ENCODE peak calls at places on chromosomes 7 and 10, in nine cellular contexts. One of them, this sample, is unnamed.

GRCh38 chr10:4131407-4132215 is 346.6 kb upstream of the KLF6 start:
- DNase-seq in astrocyte of the cerebellum: peak
- DNase-seq in neural progenitor cell: no peak
- DNase-seq in lower lobe of right lung: no peak
- DNase-seq in transverse colon: no peak
- DNase-seq in kidney: no peak
- DNase-seq in fibroblast of mammary gland: peak
- DNase-seq in coronary artery: no peak
- DNase-seq in prostate gland: no peak
- DNase-seq in this sample: peak

GRCh38 chr10:117226813-117227451 is 14.0 kb upstream of the SLC18A2 start:
- DNase-seq in transverse colon: peak
- DNase-seq in lower lobe of right lung: peak
- DNase-seq in neural progenitor cell: peak
- DNase-seq in prostate gland: no peak
- DNase-seq in astrocyte of the cerebellum: no peak
- DNase-seq in coronary artery: no peak
- DNase-seq in kidney: no peak
- DNase-seq in fibroblast of mammary gland: peak
- DNase-seq in this sample: peak

GRCh38 chr10:63553473-63553872 is 32.3 kb downstream of the REEP3 start:
- DNase-seq in lower lobe of right lung: no peak
- DNase-seq in transverse colon: no peak
- DNase-seq in prostate gland: no peak
- DNase-seq in coronary artery: no peak
- DNase-seq in kidney: no peak
- DNase-seq in astrocyte of the cerebellum: no peak
- DNase-seq in neural progenitor cell: no peak
- DNase-seq in fibroblast of mammary gland: peak
- DNase-seq in this sample: no peak

GRCh38 chr7:101232141-101232821 is 5.3 kb downstream of the CLDN15 start:
- DNase-seq in kidney: peak
- DNase-seq in neural progenitor cell: peak
- DNase-seq in astrocyte of the cerebellum: no peak
- DNase-seq in coronary artery: no peak
- DNase-seq in prostate gland: peak
- DNase-seq in lower lobe of right lung: peak
- DNase-seq in fibroblast of mammary gland: no peak
- DNase-seq in transverse colon: peak
- DNase-seq in this sample: no peak

GRCh38 chr10:8069627-8070026 is 15.1 kb downstream of the GATA3 start:
- DNase-seq in astrocyte of the cerebellum: peak
- DNase-seq in coronary artery: no peak
- DNase-seq in kidney: no peak
- DNase-seq in prostate gland: no peak
- DNase-seq in neural progenitor cell: no peak
- DNase-seq in transverse colon: no peak
- DNase-seq in fibroblast of mammary gland: no peak
- DNase-seq in lower lobe of right lung: no peak
- DNase-seq in this sample: no peak

GRCh38 chr7:54349259-54349658 is 192.9 kb upstream of the VSTM2A start:
- DNase-seq in lower lobe of right lung: no peak
- DNase-seq in fibroblast of mammary gland: peak
- DNase-seq in prostate gland: no peak
- DNase-seq in kidney: no peak
- DNase-seq in transverse colon: no peak
- DNase-seq in coronary artery: no peak
- DNase-seq in neural progenitor cell: no peak
- DNase-seq in astrocyte of the cerebellum: peak
- DNase-seq in this sample: no peak

GRCh38 chr7:142956951-142957623 is 5.1 kb downstream of the KEL start:
- DNase-seq in transverse colon: no peak
- DNase-seq in coronary artery: no peak
- DNase-seq in astrocyte of the cerebellum: no peak
- DNase-seq in prostate gland: no peak
- DNase-seq in neural progenitor cell: no peak
- DNase-seq in fibroblast of mammary gland: no peak
- DNase-seq in lower lobe of right lung: no peak
- DNase-seq in kidney: no peak
- DNase-seq in this sample: no peak

GRCh38 chr10:14574291-14574690 is 200.4 kb downstream of the FAM107B start:
- DNase-seq in prostate gland: no peak
- DNase-seq in neural progenitor cell: no peak
- DNase-seq in transverse colon: no peak
- DNase-seq in fibroblast of mammary gland: no peak
- DNase-seq in lower lobe of right lung: no peak
- DNase-seq in coronary artery: no peak
- DNase-seq in astrocyte of the cerebellum: no peak
- DNase-seq in kidney: no peak
- DNase-seq in this sample: no peak

GRCh38 chr10:104650072-104650471 is 9.0 kb downstream of the SORCS3 start:
- DNase-seq in fibroblast of mammary gland: no peak
- DNase-seq in neural progenitor cell: peak
- DNase-seq in kidney: no peak
- DNase-seq in prostate gland: no peak
- DNase-seq in transverse colon: no peak
- DNase-seq in lower lobe of right lung: no peak
- DNase-seq in coronary artery: no peak
- DNase-seq in astrocyte of the cerebellum: no peak
- DNase-seq in this sample: no peak

GRCh38 chr7:99679400-99680191 is at the start of gene CYP3A5:
- DNase-seq in kidney: no peak
- DNase-seq in coronary artery: no peak
- DNase-seq in prostate gland: peak
- DNase-seq in fibroblast of mammary gland: peak
- DNase-seq in lower lobe of right lung: no peak
- DNase-seq in neural progenitor cell: no peak
- DNase-seq in astrocyte of the cerebellum: no peak
- DNase-seq in transverse colon: peak
- DNase-seq in this sample: no peak

GRCh38 chr10:52314822-52315552 is 906 bp downstream of the DKK1 start:
- DNase-seq in coronary artery: no peak
- DNase-seq in fibroblast of mammary gland: peak
- DNase-seq in prostate gland: no peak
- DNase-seq in astrocyte of the cerebellum: no peak
- DNase-seq in neural progenitor cell: peak
- DNase-seq in transverse colon: peak
- DNase-seq in lower lobe of right lung: no peak
- DNase-seq in kidney: no peak
- DNase-seq in this sample: no peak

GRCh38 chr7:6709808-6710207 is 3.1 kb upstream of the ZNF12 start:
- DNase-seq in lower lobe of right lung: no peak
- DNase-seq in transverse colon: no peak
- DNase-seq in coronary artery: no peak
- DNase-seq in kidney: no peak
- DNase-seq in fibroblast of mammary gland: no peak
- DNase-seq in astrocyte of the cerebellum: no peak
- DNase-seq in neural progenitor cell: no peak
- DNase-seq in prostate gland: no peak
- DNase-seq in this sample: no peak

GRCh38 chr7:2219136-2219535 is 13.6 kb downstream of the MAD1L1 start:
- DNase-seq in prostate gland: no peak
- DNase-seq in neural progenitor cell: no peak
- DNase-seq in fibroblast of mammary gland: no peak
- DNase-seq in coronary artery: no peak
- DNase-seq in transverse colon: no peak
- DNase-seq in kidney: no peak
- DNase-seq in astrocyte of the cerebellum: no peak
- DNase-seq in lower lobe of right lung: no peak
- DNase-seq in this sample: no peak

GRCh38 chr10:110002801-110003523 is 4.8 kb upstream of the ADD3 start:
- DNase-seq in transverse colon: peak
- DNase-seq in fibroblast of mammary gland: no peak
- DNase-seq in prostate gland: no peak
- DNase-seq in kidney: no peak
- DNase-seq in coronary artery: no peak
- DNase-seq in neural progenitor cell: no peak
- DNase-seq in lower lobe of right lung: no peak
- DNase-seq in astrocyte of the cerebellum: no peak
- DNase-seq in this sample: no peak
- H3K4me3 ChIP-seq in transverse colon: no peak
- H3K4me3 ChIP-seq in fibroblast of mammary gland: no peak
- H3K4me3 ChIP-seq in prostate gland: no peak
- H3K4me3 ChIP-seq in kidney: no peak
- H3K4me3 ChIP-seq in coronary artery: no peak
- H3K4me3 ChIP-seq in neural progenitor cell: no peak
- H3K4me3 ChIP-seq in lower lobe of right lung: no peak
- H3K4me3 ChIP-seq in astrocyte of the cerebellum: no peak
- H3K4me3 ChIP-seq in this sample: no peak

DNA sequence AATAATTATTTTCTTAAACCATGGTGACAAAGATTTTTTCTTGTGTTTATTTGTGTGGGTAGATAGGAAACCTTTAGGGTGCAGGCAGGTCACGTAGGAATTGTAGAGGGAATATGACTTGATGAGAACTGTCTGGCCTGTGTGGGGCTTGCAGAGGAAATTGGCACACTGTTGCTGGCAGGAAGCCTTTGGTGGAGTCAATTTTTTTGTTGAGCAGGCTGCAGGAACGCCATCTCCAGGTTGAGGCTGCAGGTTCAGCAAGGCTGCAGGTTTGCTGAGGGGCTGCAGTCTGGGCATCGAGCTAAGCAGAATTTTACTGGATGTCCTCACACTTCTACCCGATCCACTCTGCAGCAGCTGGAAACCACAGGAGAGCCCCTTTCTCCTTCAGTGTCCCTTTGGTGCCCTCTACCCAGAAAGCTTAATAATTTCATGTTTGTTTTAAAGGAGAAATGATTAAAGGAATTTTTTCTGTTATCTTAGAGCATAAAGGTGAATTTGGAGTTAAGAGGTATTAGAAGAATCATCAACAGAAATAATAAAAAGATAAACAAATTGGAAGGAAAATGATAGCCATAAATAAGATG is 37.0 kb downstream of the TBC1D12 start:
- DNase-seq in kidney: no peak
- DNase-seq in lower lobe of right lung: no peak
- DNase-seq in transverse colon: no peak
- DNase-seq in fibroblast of mammary gland: peak
- DNase-seq in astrocyte of the cerebellum: peak
- DNase-seq in neural progenitor cell: no peak
- DNase-seq in coronary artery: no peak
- DNase-seq in prostate gland: no peak
- DNase-seq in this sample: no peak
- TF ChIP-seq CTCF in kidney: no peak
- TF ChIP-seq CTCF in lower lobe of right lung: no peak
- TF ChIP-seq CTCF in transverse colon: no peak
- TF ChIP-seq CTCF in fibroblast of mammary gland: no peak
- TF ChIP-seq CTCF in astrocyte of the cerebellum: no peak
- TF ChIP-seq CTCF in neural progenitor cell: no peak
- TF ChIP-seq CTCF in coronary artery: no peak
- TF ChIP-seq CTCF in prostate gland: peak
- TF ChIP-seq CTCF in this sample: peak

DNA sequence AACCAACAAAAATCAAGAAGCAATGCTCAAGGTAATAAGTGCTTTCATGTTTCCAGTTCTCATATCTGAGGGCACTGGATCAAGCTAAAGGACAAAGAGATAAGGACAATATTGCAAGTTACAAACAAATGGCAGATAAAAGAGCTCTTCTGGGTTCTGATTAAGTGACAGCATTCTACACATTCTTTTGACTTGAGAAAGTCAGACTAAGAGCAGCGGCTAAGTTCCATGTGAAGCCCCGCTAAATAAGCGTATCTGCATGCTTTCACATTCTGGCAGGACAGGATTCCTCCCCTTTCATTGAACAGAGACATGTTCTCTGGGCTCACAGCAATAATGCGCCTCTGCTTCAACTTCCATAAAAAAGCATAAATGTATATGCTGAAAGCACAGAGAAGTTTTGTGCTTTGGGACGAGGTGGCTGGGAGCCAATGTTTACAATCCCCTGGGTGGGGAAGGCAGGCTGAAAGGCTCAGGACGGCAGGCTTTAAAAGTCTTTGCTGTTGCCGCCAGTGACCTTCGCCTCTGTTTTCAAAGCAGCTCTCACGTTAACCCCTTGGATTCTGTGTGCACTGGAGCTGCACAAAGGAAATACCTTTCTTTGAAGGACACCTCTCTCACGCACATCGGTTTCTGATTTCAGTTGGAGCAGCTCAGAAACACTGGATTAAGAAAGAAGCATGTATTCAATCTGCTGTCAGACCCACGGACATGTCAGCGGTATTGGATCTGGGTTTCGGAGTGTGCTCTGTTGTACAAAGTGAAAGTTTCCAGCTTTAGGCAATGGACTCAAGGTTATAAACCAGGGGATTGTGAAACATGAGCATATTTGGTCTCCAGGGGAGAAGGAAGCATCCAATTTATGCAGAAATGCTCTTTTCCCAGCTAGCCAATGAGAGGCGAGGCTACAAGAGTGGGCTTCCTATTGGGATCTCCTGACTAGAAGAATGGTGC is 105.4 kb upstream of the FAM133B start:
- DNase-seq in kidney: no peak
- DNase-seq in neural progenitor cell: peak
- DNase-seq in astrocyte of the cerebellum: peak
- DNase-seq in transverse colon: peak
- DNase-seq in prostate gland: peak
- DNase-seq in fibroblast of mammary gland: peak
- DNase-seq in coronary artery: no peak
- DNase-seq in lower lobe of right lung: peak
- DNase-seq in this sample: peak
- H3K4me3 ChIP-seq in kidney: peak
- H3K4me3 ChIP-seq in neural progenitor cell: peak
- H3K4me3 ChIP-seq in astrocyte of the cerebellum: peak
- H3K4me3 ChIP-seq in transverse colon: peak
- H3K4me3 ChIP-seq in prostate gland: peak
- H3K4me3 ChIP-seq in fibroblast of mammary gland: peak
- H3K4me3 ChIP-seq in coronary artery: peak
- H3K4me3 ChIP-seq in lower lobe of right lung: peak
- H3K4me3 ChIP-seq in this sample: peak

GRCh38 chr10:71727429-71728217 is 8.0 kb upstream of the C10orf105 start:
- DNase-seq in transverse colon: peak
- DNase-seq in kidney: peak
- DNase-seq in astrocyte of the cerebellum: no peak
- DNase-seq in neural progenitor cell: no peak
- DNase-seq in prostate gland: peak
- DNase-seq in lower lobe of right lung: peak
- DNase-seq in coronary artery: no peak
- DNase-seq in fibroblast of mammary gland: peak
- DNase-seq in this sample: no peak

GRCh38 chr10:71726673-71727428 is 7.3 kb upstream of the C10orf105 start:
- DNase-seq in transverse colon: peak
- DNase-seq in neural progenitor cell: no peak
- DNase-seq in lower lobe of right lung: no peak
- DNase-seq in coronary artery: no peak
- DNase-seq in astrocyte of the cerebellum: no peak
- DNase-seq in kidney: no peak
- DNase-seq in prostate gland: no peak
- DNase-seq in fibroblast of mammary gland: no peak
- DNase-seq in this sample: no peak

GRCh38 chr10:71729023-71729649 is 9.6 kb upstream of the C10orf105 start:
- DNase-seq in astrocyte of the cerebellum: no peak
- DNase-seq in prostate gland: peak
- DNase-seq in neural progenitor cell: no peak
- DNase-seq in fibroblast of mammary gland: no peak
- DNase-seq in kidney: peak
- DNase-seq in lower lobe of right lung: peak
- DNase-seq in coronary artery: no peak
- DNase-seq in transverse colon: peak
- DNase-seq in this sample: no peak

GRCh38 chr10:71725998-71726672 is 6.6 kb upstream of the C10orf105 start:
- DNase-seq in transverse colon: peak
- DNase-seq in astrocyte of the cerebellum: no peak
- DNase-seq in coronary artery: no peak
- DNase-seq in fibroblast of mammary gland: peak
- DNase-seq in kidney: no peak
- DNase-seq in neural progenitor cell: peak
- DNase-seq in lower lobe of right lung: no peak
- DNase-seq in prostate gland: no peak
- DNase-seq in this sample: no peak

GRCh38 chr10:71728218-71728737 is 8.7 kb upstream of the C10orf105 start:
- DNase-seq in lower lobe of right lung: no peak
- DNase-seq in prostate gland: no peak
- DNase-seq in transverse colon: peak
- DNase-seq in fibroblast of mammary gland: no peak
- DNase-seq in neural progenitor cell: peak
- DNase-seq in astrocyte of the cerebellum: no peak
- DNase-seq in coronary artery: no peak
- DNase-seq in kidney: no peak
- DNase-seq in this sample: no peak
- TF ChIP-seq CTCF in lower lobe of right lung: no peak
- TF ChIP-seq CTCF in prostate gland: no peak
- TF ChIP-seq CTCF in transverse colon: no peak
- TF ChIP-seq CTCF in fibroblast of mammary gland: no peak
- TF ChIP-seq CTCF in neural progenitor cell: no peak
- TF ChIP-seq CTCF in astrocyte of the cerebellum: no peak
- TF ChIP-seq CTCF in coronary artery: no peak
- TF ChIP-seq CTCF in kidney: no peak
- TF ChIP-seq CTCF in this sample: no peak

This sample was measured in AG09309.